ENCODE peak calls at places on chromosome 5, in five cellular contexts. P is fibroblast of mammary gland, N is aorta, M is HCT116, W is esophagus squamous epithelium. V is an unnamed sample.

GRCh38 chr5:42719034-42719433 is 37.6 kb upstream of the CCDC152 start:
- DNase-seq in W (no peak), P (no peak), M (no peak), N (no peak), V (no peak)

GRCh38 chr5:150567031-150567680 is 59.2 kb downstream of the NDST1 start:
- DNase-seq in M (no peak), N (peak), P (peak), W (no peak), V (no peak)

GRCh38 chr5:168656633-168657032 is 77.5 kb upstream of the PANK3 start:
- DNase-seq in N (no peak), W (no peak), M (no peak), P (peak), V (no peak)

GRCh38 chr5:54610197-54610898 is 92.8 kb downstream of the SNX18 start:
- DNase-seq in N (no peak), W (no peak), M (no peak), P (no peak), V (peak)

GRCh38 chr5:112049738-112050137 is 292.7 kb upstream of the NREP start:
- DNase-seq in W (no peak), N (no peak), P (no peak), M (no peak), V (no peak)

GRCh38 chr5:141843156-141843927 is 34.9 kb downstream of the PCDH1 start:
- DNase-seq in W (no peak), M (no peak), N (no peak), P (no peak), V (no peak)

GRCh38 chr5:5316333-5316732 is 106.1 kb upstream of the ICE1 start:
- DNase-seq in P (no peak), M (no peak), N (no peak), W (no peak), V (no peak)

GRCh38 chr5:32777733-32778132 is 66.6 kb downstream of the NPR3 start:
- DNase-seq in N (no peak), M (no peak), W (no peak), P (peak), V (no peak)

GRCh38 chr5:103450333-103451061 is 112.1 kb downstream of the NUDT12 start:
- DNase-seq in P (peak), W (no peak), M (no peak), N (no peak), V (no peak)

GRCh38 chr5:168706655-168707069 is 127.5 kb upstream of the PANK3 start:
- DNase-seq in P (peak), W (no peak), N (no peak), M (peak), V (peak)

GRCh38 chr5:134099288-134099872 is 15.1 kb upstream of the TCF7 start:
- DNase-seq in W (no peak), P (no peak), N (no peak), M (no peak), V (no peak)

GRCh38 chr5:134098690-134099089 is 15.8 kb upstream of the TCF7 start:
- DNase-seq in W (no peak), N (no peak), P (no peak), M (no peak), V (no peak)

GRCh38 chr5:134101686-134102439 is 12.6 kb upstream of the TCF7 start:
- DNase-seq in M (peak), W (no peak), N (no peak), P (peak), V (peak)

GRCh38 chr5:134099939-134100282 is 14.6 kb upstream of the TCF7 start:
- DNase-seq in N (no peak), P (no peak), M (no peak), W (no peak), V (no peak)

GRCh38 chr5:134100283-134101011 is 14.0 kb upstream of the TCF7 start:
- DNase-seq in N (peak), W (no peak), M (no peak), P (peak), V (no peak)
- H3K4me3 ChIP-seq in N (no peak), W (no peak), M (no peak), P (no peak), V (no peak)

DNA sequence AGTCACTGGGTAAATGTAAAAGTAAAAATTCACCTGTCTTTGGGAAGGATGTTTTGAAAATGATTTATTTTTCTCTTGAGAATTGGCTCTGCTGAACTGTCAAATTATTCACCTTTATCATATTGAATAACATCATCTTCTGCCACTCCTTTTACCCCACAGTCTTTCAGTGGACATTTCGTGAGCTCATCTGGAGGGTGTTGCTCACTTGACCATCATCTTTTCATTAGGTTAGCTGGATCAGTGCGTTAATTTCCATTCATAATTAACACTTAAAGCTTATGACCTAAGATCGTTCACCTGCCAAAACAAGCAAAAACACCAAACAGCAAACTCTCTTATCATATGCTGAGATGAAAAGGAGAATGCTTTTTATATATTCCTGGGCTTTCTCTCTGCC is 53.4 kb upstream of the TNFAIP8 start:
- DNase-seq in P (no peak), N (no peak), M (no peak), W (no peak), V (no peak)
- H3K4me3 ChIP-seq in P (no peak), N (no peak), M (no peak), W (no peak), V (peak)

GRCh38 chr5:127521138-127521770 is 3.8 kb downstream of the PRRC1 start:
- DNase-seq in P (peak), N (no peak), M (no peak), W (no peak), V (no peak)

GRCh38 chr5:127517480-127518318 is at the start of gene PRRC1:
- DNase-seq in M (peak), W (peak), P (peak), N (peak), V (peak)

GRCh38 chr5:127518319-127518621 is 830 bp downstream of the PRRC1 start:
- DNase-seq in W (no peak), M (no peak), N (no peak), P (peak), V (peak)

GRCh38 chr5:127517110-127517479 is 345 bp upstream of the PRRC1 start:
- DNase-seq in P (peak), N (no peak), W (no peak), M (no peak), V (no peak)

DNA sequence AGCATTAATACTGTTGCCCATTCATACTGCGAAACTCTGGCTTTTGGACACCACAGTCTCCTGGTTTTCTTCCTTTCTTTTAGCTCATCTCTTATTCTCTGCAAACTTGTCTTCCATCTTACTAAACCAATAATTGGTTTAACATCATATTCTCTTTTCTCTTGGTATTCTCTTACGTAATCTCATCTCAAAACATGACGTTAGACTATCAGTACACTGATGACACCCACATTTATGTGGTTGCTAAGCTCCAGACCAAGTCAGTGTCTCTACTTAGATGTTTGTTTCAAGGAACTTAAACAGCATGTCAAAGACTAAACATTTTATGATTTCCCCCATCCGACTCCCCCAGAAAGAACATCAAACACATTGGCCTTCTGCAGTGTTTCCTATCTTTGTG is 2.1 kb downstream of the PRRC1 start:
- DNase-seq in P (peak), M (no peak), N (no peak), W (no peak), V (no peak)
- H3K4me3 ChIP-seq in P (peak), M (no peak), N (no peak), W (no peak), V (no peak)

GRCh38 chr5:166347051-166347450 is 1944.4 kb upstream of the WWC1 start:
- DNase-seq in P (no peak), M (no peak), N (no peak), W (no peak), V (no peak)

GRCh38 chr5:166354277-166354676 is 1937.2 kb upstream of the WWC1 start:
- DNase-seq in P (peak), W (no peak), M (no peak), N (no peak), V (no peak)

DNA sequence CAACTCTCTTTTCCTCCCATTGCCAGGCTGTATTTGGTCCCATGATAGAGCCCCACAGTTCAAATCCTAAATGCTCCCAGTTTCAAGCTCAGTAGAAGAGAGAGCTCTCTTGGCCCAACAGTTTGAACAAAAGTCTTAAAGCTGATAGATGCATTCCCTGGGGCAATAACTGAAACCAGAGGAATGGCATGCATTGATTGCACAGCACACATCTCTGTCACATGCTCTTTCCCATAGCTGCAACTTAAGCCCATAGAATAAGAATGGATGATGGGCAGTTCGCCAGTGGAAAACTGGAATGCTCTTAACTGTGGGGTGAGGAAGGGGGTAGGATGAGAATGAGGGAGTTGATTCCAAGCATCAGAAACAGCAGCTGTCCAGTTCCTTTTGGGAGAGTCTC is 1942.4 kb upstream of the WWC1 start:
- DNase-seq in N (no peak), M (no peak), P (no peak), W (no peak), V (no peak)
- H3K4me3 ChIP-seq in N (no peak), M (no peak), P (no peak), W (no peak), V (no peak)

V was measured in Jurkat, Clone E6-1.